ENCODE peak calls at places on chromosomes 3 and 15, in four cellular contexts. J is suprapubic skin, G is transverse colon, C is sigmoid colon. F is an unnamed sample.

GRCh38 chr3:62132027-62132590 is 241.2 kb downstream of the FEZF2 start:
- DNase-seq in C (no peak), J (no peak), G (no peak), F (no peak)

GRCh38 chr15:31344824-31345605 is 18.4 kb downstream of the KLF13 start:
- DNase-seq in G (peak), C (no peak), J (no peak), F (no peak)

GRCh38 chr15:89615135-89615534 is 39.9 kb downstream of the TICRR start:
- DNase-seq in C (no peak), J (no peak), G (no peak), F (no peak)

GRCh38 chr3:4419920-4420319 is 47.1 kb downstream of the SUMF1 start:
- DNase-seq in G (no peak), C (no peak), J (no peak), F (no peak)

GRCh38 chr15:100860829-100861510 is 18.7 kb upstream of the ALDH1A3 start:
- DNase-seq in G (no peak), C (peak), J (peak), F (no peak)

GRCh38 chr3:18111702-18112311 is 313.3 kb downstream of the SATB1 start:
- DNase-seq in G (no peak), J (no peak), C (no peak), F (no peak)

GRCh38 chr15:67501177-67501835 is 19.6 kb upstream of the C15orf61 start:
- DNase-seq in J (no peak), G (no peak), C (no peak), F (no peak)

GRCh38 chr3:126553284-126553811 is 5.4 kb downstream of the C3orf22 start:
- DNase-seq in C (no peak), G (peak), J (peak), F (peak)

GRCh38 chr3:62226601-62227339 is 146.6 kb downstream of the FEZF2 start:
- DNase-seq in C (no peak), J (no peak), G (no peak), F (no peak)

GRCh38 chr3:120681506-120682038 is 467 bp downstream of the HGD start:
- DNase-seq in C (no peak), G (no peak), J (no peak), F (no peak)

GRCh38 chr15:46894644-46895043 is 822.7 kb upstream of the SEMA6D start:
- DNase-seq in C (no peak), G (no peak), J (no peak), F (no peak)

GRCh38 chr15:50925281-50925680 is 16.8 kb downstream of the AP4E1 start:
- DNase-seq in J (no peak), C (no peak), G (no peak), F (no peak)

GRCh38 chr3:100650651-100651611 is 41.5 kb downstream of the ADGRG7 start:
- DNase-seq in G (no peak), C (no peak), J (no peak), F (no peak)

GRCh38 chr3:71153753-71154152 is 429.8 kb downstream of the FOXP1 start:
- DNase-seq in J (no peak), G (no peak), C (no peak), F (no peak)

GRCh38 chr15:85595804-85596536 is 198.8 kb downstream of the KLHL25 start:
- DNase-seq in G (no peak), C (no peak), J (no peak), F (no peak)

GRCh38 chr15:63474810-63475316 is 29.5 kb upstream of the USP3 start:
- DNase-seq in C (no peak), G (peak), J (no peak), F (peak)

GRCh38 chr3:112619295-112619694 is 21.6 kb downstream of the CCDC80 start:
- DNase-seq in C (no peak), G (no peak), J (no peak), F (no peak)

GRCh38 chr15:60115579-60116415 is 111.7 kb downstream of the FOXB1 start:
- DNase-seq in G (no peak), J (no peak), C (no peak), F (no peak)

GRCh38 chr3:31092748-31093607 is 198.5 kb upstream of the GADL1 start:
- DNase-seq in J (no peak), G (no peak), C (no peak), F (no peak)

GRCh38 chr3:160226026-160226739 is 961 bp downstream of the C3orf80 start:
- DNase-seq in G (peak), J (no peak), C (peak), F (no peak)

DNA sequence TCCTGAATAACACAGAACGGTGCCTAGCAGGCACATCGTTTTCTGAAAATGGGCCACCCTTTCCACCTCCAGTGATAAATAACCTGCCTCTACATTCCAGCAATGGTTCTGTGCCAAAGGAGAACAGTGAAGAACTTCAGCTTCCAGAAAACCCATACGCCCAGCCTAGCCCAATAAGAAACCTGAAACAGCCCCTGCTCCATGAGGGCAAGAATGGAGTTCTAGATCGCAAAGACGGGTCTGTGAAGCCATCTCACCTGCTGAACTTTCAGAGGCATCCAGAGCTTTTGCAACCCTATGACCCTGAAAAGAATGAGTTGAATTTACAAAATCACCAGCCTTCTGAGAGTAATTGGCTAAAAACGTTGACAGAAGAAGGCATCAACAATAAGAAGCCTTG is 61.9 kb downstream of the CGNL1 start:
- DNase-seq in J (no peak), G (no peak), C (no peak), F (no peak)
- TF ChIP-seq EP300 in J (no peak), G (no peak), C (no peak), F (no peak)

GRCh38 chr15:69459063-69459462 is 6.4 kb downstream of the RPLP1 start:
- DNase-seq in G (no peak), C (no peak), J (no peak), F (peak)

GRCh38 chr15:69454953-69455352 is 2.3 kb downstream of the RPLP1 start:
- DNase-seq in J (no peak), G (no peak), C (no peak), F (no peak)

GRCh38 chr15:69456208-69457166 is 3.9 kb downstream of the RPLP1 start:
- DNase-seq in J (no peak), G (no peak), C (no peak), F (no peak)

GRCh38 chr15:69460481-69460880 is 7.9 kb downstream of the RPLP1 start:
- DNase-seq in C (no peak), J (no peak), G (no peak), F (no peak)

GRCh38 chr15:69457304-69458280 is 5.0 kb downstream of the RPLP1 start:
- DNase-seq in G (no peak), C (no peak), J (no peak), F (no peak)
- TF ChIP-seq POLR2AphosphoS5 in G (no peak), C (no peak), J (no peak), F (peak)

GRCh38 chr3:165603196-165603595 is 234.0 kb downstream of the BCHE start:
- DNase-seq in J (no peak), G (no peak), C (no peak), F (no peak)
- TF ChIP-seq EP300 in J (no peak), G (no peak), C (no peak), F (no peak)

DNA sequence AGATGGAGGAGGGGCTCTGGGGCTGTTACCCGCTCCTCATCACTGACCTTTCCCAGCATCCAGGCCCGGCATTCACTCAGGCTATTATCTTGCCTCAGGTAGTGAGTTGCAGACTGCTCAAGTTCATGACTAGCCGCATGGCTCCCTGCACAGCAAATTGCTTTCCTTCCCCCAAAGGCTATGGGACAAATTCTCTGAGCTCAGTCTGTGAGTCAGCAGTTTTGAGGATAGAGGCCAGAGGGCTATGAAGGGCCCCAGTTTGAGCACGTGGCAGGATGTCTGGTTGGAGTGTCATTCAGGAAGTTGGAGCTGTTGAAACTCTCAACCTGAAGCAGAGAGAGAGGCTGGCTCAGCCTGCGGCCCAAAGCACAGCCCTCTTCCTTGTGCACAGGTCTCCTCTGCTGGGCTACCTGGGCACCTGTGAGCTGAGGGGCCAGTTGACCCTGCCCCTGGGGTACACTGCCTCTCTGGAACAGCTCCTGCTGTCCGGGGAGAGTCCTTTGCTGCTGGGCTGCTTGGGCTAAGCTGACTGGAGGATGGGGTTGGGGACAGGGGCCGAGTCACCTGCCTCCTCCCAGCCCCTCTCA is 7.9 kb downstream of the FAH start:
- DNase-seq in J (peak), G (peak), C (peak), F (no peak)
- TF ChIP-seq POLR2AphosphoS5 in J (no peak), G (no peak), C (peak), F (no peak)